ENCODE peak calls at places on chromosome 11, in nine cellular contexts. G, V, F, Z, X, J, R, Y and A are unnamed samples.

GRCh38 chr11:70816156-70816678 is 417.9 kb downstream of the CTTN start:
- DNase-seq in G (no peak), V (no peak), F (no peak), Z (no peak), X (no peak), J (no peak), R (no peak), Y (peak; percentile 48), A (no peak)

GRCh38 chr11:14725150-14725549 is 81.5 kb downstream of the PDE3B start:
- DNase-seq in G (no peak), V (no peak), F (no peak), Z (no peak), X (no peak), J (no peak), R (no peak), Y (no peak), A (no peak)

GRCh38 chr11:65293909-65294381 is 20.7 kb upstream of the CDC42EP2 start:
- DNase-seq in G (no peak), V (peak; percentile 73), F (no peak), Z (no peak), X (no peak), J (no peak), R (no peak), Y (no peak), A (no peak)

GRCh38 chr11:75592699-75593098 is 30.6 kb downstream of the SERPINH1 start:
- DNase-seq in G (no peak), V (no peak), F (no peak), Z (no peak), X (no peak), J (no peak), R (no peak), Y (no peak), A (no peak)

GRCh38 chr11:19410032-19410431 is 169.3 kb upstream of the E2F8 start:
- DNase-seq in G (no peak), V (no peak), F (no peak), Z (no peak), X (no peak), J (no peak), R (no peak), Y (no peak), A (no peak)

GRCh38 chr11:71255323-71255722 is 2.9 kb upstream of the SHANK2 start:
- DNase-seq in G (no peak), V (no peak), F (no peak), Z (no peak), X (no peak), J (no peak), R (no peak), Y (no peak), A (no peak)

GRCh38 chr11:130454495-130455262 is 6.2 kb downstream of the ADAMTS15 start:
- DNase-seq in G (no peak), V (no peak), F (no peak), Z (no peak), X (no peak), J (no peak), R (no peak), Y (no peak), A (peak; percentile 8)

GRCh38 chr11:79182794-79183193 is 258.0 kb downstream of the TENM4 start:
- DNase-seq in G (no peak), V (no peak), F (no peak), Z (no peak), X (no peak), J (no peak), R (peak; percentile 85), Y (no peak), A (no peak)

GRCh38 chr11:76560219-76560618 is 110.3 kb downstream of the LRRC32 start:
- DNase-seq in G (no peak), V (no peak), F (no peak), Z (no peak), X (no peak), J (no peak), R (no peak), Y (no peak), A (no peak)

GRCh38 chr11:47212938-47213337 is 1.8 kb upstream of the DDB2 start:
- DNase-seq in G (no peak), V (no peak), F (no peak), Z (no peak), X (no peak), J (no peak), R (no peak), Y (no peak), A (no peak)

GRCh38 chr11:74611369-74611861 is 19.0 kb downstream of the POLD3 start:
- DNase-seq in G (no peak), V (no peak), F (no peak), Z (peak; percentile 11), X (no peak), J (no peak), R (peak; percentile 54), Y (peak; percentile 18), A (no peak)

GRCh38 chr11:102666331-102666957 is 39.1 kb downstream of the MMP27 start:
- DNase-seq in G (no peak), V (no peak), F (peak; percentile 22), Z (peak; percentile 53), X (peak; percentile 30), J (no peak), R (peak; percentile 13), Y (peak; percentile 64), A (no peak)

GRCh38 chr11:84642500-84642899 is 984.6 kb downstream of the DLG2 start:
- DNase-seq in G (no peak), V (no peak), F (no peak), Z (no peak), X (no peak), J (no peak), R (no peak), Y (no peak), A (no peak)

GRCh38 chr11:79471071-79471470 is 30.2 kb upstream of the TENM4 start:
- DNase-seq in G (no peak), V (no peak), F (no peak), Z (no peak), X (no peak), J (no peak), R (no peak), Y (no peak), A (no peak)

GRCh38 chr11:119380160-119380815 is 1.2 kb downstream of the USP2 start:
- DNase-seq in G (peak; percentile 68), V (no peak), F (no peak), Z (no peak), X (no peak), J (no peak), R (no peak), Y (no peak), A (no peak)
- H3K27ac ChIP-seq in G (no peak overlapping the region), V (peak overlapping the region; percentile 94), F (no peak overlapping the region), Z (peak overlapping the region; percentile 53), X (no peak overlapping the region), J (no peak overlapping the region), R (no peak overlapping the region), Y (peak overlapping the region; percentile 76), A (peak overlapping the region; percentile 83)

GRCh38 chr11:68298659-68299516 is 13.5 kb upstream of the LRP5 start:
- DNase-seq in G (no peak), V (no peak), F (no peak), Z (no peak), X (no peak), J (no peak), R (no peak), Y (no peak), A (no peak)

GRCh38 chr11:68296344-68297051 is 15.9 kb upstream of the LRP5 start:
- DNase-seq in G (no peak), V (no peak), F (no peak), Z (no peak), X (no peak), J (no peak), R (no peak), Y (no peak), A (no peak)

GRCh38 chr11:68297052-68297378 is 15.4 kb upstream of the LRP5 start:
- DNase-seq in G (no peak), V (no peak), F (no peak), Z (no peak), X (no peak), J (no peak), R (no peak), Y (no peak), A (no peak)

GRCh38 chr11:68297494-68297811 is 14.9 kb upstream of the LRP5 start:
- DNase-seq in G (no peak), V (no peak), F (no peak), Z (no peak), X (no peak), J (no peak), R (no peak), Y (no peak), A (no peak)

GRCh38 chr11:68297812-68298658 is 14.4 kb upstream of the LRP5 start:
- DNase-seq in G (peak; percentile 88), V (peak; percentile 85), F (peak; percentile 67), Z (peak; percentile 74), X (peak; percentile 70), J (peak; percentile 74), R (peak; percentile 24), Y (peak; percentile 75), A (peak; percentile 37)
- H3K27ac ChIP-seq in G (no peak overlapping the region), V (no peak overlapping the region), F (no peak overlapping the region), Z (no peak overlapping the region), X (no peak overlapping the region), J (no peak overlapping the region), R (peak overlapping the region; percentile 2), Y (no peak overlapping the region), A (no peak overlapping the region)

DNA sequence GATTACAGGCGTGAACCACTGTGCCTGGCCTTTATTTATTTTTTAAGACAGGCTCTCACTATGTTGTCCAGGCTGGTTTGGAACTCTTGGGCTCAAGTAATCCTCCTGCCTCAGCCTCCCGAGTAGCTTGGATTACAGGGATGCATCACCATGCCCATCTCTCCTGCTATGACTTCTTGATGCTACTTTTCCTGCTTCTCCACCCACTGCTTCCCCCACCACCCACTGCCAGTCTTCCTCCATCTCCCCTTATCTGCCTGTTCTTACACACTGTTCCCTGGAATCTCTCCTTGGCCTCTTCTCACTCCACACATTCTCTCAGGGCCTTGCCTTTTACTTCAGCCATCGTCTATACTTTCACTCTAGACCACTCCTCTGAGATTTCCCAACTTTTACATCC is 17.3 kb upstream of the TPP1 start:
- DNase-seq in G (no peak), V (no peak), F (no peak), Z (no peak), X (no peak), J (no peak), R (no peak), Y (no peak), A (no peak)
- H3K27ac ChIP-seq in G (no peak overlapping the region), V (no peak overlapping the region), F (no peak overlapping the region), Z (no peak overlapping the region), X (no peak overlapping the region), J (no peak overlapping the region), R (no peak overlapping the region), Y (no peak overlapping the region), A (no peak overlapping the region)

GRCh38 chr11:110297082-110297725 is 790 bp upstream of the RDX start:
- DNase-seq in G (no peak), V (no peak), F (no peak), Z (no peak), X (no peak), J (no peak), R (no peak), Y (no peak), A (no peak)

GRCh38 chr11:110295487-110296225 is 758 bp downstream of the RDX start:
- DNase-seq in G (peak; percentile 72), V (no peak), F (peak; percentile 33), Z (peak; percentile 48), X (peak; percentile 55), J (peak; percentile 22), R (no peak), Y (peak; percentile 71), A (peak; percentile 34)

GRCh38 chr11:110297726-110298297 is 1.4 kb upstream of the RDX start:
- DNase-seq in G (no peak), V (no peak), F (no peak), Z (peak; percentile 52), X (no peak), J (no peak), R (no peak), Y (no peak), A (no peak)

GRCh38 chr11:110295086-110295485 is 1.3 kb downstream of the RDX start:
- DNase-seq in G (no peak), V (no peak), F (no peak), Z (no peak), X (no peak), J (no peak), R (no peak), Y (no peak), A (no peak)

GRCh38 chr11:110296226-110297081 is at the start of gene RDX:
- DNase-seq in G (peak; percentile 88), V (peak; percentile 77), F (peak; percentile 47), Z (peak; percentile 86), X (peak; percentile 83), J (peak; percentile 21), R (peak; percentile 26), Y (peak; percentile 92), A (peak; percentile 72)
- H3K27ac ChIP-seq in G (peak within 1 kb of the TSS; percentile 95), V (peak within 1 kb of the TSS; percentile 97), F (peak within 1 kb of the TSS; percentile 81), Z (peak within 1 kb of the TSS; percentile 99), X (peak within 1 kb of the TSS; percentile 94), J (no peak within 1 kb of the TSS), R (peak within 1 kb of the TSS; percentile 73), Y (peak within 1 kb of the TSS; percentile 99), A (peak within 1 kb of the TSS; percentile 79)